ENCODE peak calls at places on chromosomes 4 and X, in seven cellular contexts. One of them, this sample, is unnamed.

GRCh38 chr4:147644471-147644870 is 27.3 kb downstream of the TMEM184C start:
- DNase-seq in stimulated activated CD4-positive, alpha-beta T cell treated with anti-CD3 and anti-CD28 coated beads, TNF-alpha, amount 100 ng/mL, for 48 hours: no peak
- DNase-seq in heart left ventricle: no peak
- DNase-seq in GM12878: no peak
- DNase-seq in astrocyte of the hippocampus: no peak
- DNase-seq in kidney glomerular epithelial cell: no peak
- DNase-seq in M059J: no peak
- DNase-seq in this sample: no peak

GRCh38 chr4:25427871-25428270 is 50.8 kb downstream of the ANAPC4 start:
- DNase-seq in kidney glomerular epithelial cell: no peak
- DNase-seq in M059J: no peak
- DNase-seq in GM12878: no peak
- DNase-seq in astrocyte of the hippocampus: no peak
- DNase-seq in stimulated activated CD4-positive, alpha-beta T cell treated with anti-CD3 and anti-CD28 coated beads, TNF-alpha, amount 100 ng/mL, for 48 hours: no peak
- DNase-seq in heart left ventricle: no peak
- DNase-seq in this sample: no peak

GRCh38 chr4:7210818-7211217 is 18.5 kb downstream of the SORCS2 start:
- DNase-seq in astrocyte of the hippocampus: peak; percentile 76
- DNase-seq in kidney glomerular epithelial cell: peak; percentile 93
- DNase-seq in M059J: peak; percentile 79
- DNase-seq in GM12878: no peak
- DNase-seq in stimulated activated CD4-positive, alpha-beta T cell treated with anti-CD3 and anti-CD28 coated beads, TNF-alpha, amount 100 ng/mL, for 48 hours: no peak
- DNase-seq in heart left ventricle: peak; percentile 13
- DNase-seq in this sample: peak; percentile 83

GRCh38 chr4:15336410-15337184 is 91.2 kb upstream of the C1QTNF7 start:
- DNase-seq in heart left ventricle: no peak
- DNase-seq in M059J: peak; percentile 78
- DNase-seq in GM12878: no peak
- DNase-seq in stimulated activated CD4-positive, alpha-beta T cell treated with anti-CD3 and anti-CD28 coated beads, TNF-alpha, amount 100 ng/mL, for 48 hours: no peak
- DNase-seq in astrocyte of the hippocampus: peak; percentile 86
- DNase-seq in kidney glomerular epithelial cell: peak; percentile 84
- DNase-seq in this sample: peak; percentile 88

GRCh38 chr4:173498023-173498422 is 32.0 kb downstream of the HAND2 start:
- DNase-seq in M059J: no peak
- DNase-seq in stimulated activated CD4-positive, alpha-beta T cell treated with anti-CD3 and anti-CD28 coated beads, TNF-alpha, amount 100 ng/mL, for 48 hours: no peak
- DNase-seq in GM12878: no peak
- DNase-seq in heart left ventricle: no peak
- DNase-seq in kidney glomerular epithelial cell: no peak
- DNase-seq in astrocyte of the hippocampus: no peak
- DNase-seq in this sample: no peak

GRCh38 chr4:124415206-124415605 is 297.3 kb downstream of the ANKRD50 start:
- DNase-seq in stimulated activated CD4-positive, alpha-beta T cell treated with anti-CD3 and anti-CD28 coated beads, TNF-alpha, amount 100 ng/mL, for 48 hours: no peak
- DNase-seq in GM12878: no peak
- DNase-seq in heart left ventricle: no peak
- DNase-seq in M059J: peak; percentile 27
- DNase-seq in astrocyte of the hippocampus: no peak
- DNase-seq in kidney glomerular epithelial cell: no peak
- DNase-seq in this sample: peak; percentile 26

GRCh38 chr4:5137927-5138326 is 86.6 kb downstream of the STK32B start:
- DNase-seq in M059J: peak; percentile 20
- DNase-seq in GM12878: no peak
- DNase-seq in astrocyte of the hippocampus: peak; percentile 48
- DNase-seq in kidney glomerular epithelial cell: peak; percentile 93
- DNase-seq in stimulated activated CD4-positive, alpha-beta T cell treated with anti-CD3 and anti-CD28 coated beads, TNF-alpha, amount 100 ng/mL, for 48 hours: no peak
- DNase-seq in heart left ventricle: no peak
- DNase-seq in this sample: no peak

GRCh38 chr4:6991771-6992557 is 51.2 kb upstream of the TADA2B start:
- DNase-seq in M059J: peak; percentile 96
- DNase-seq in kidney glomerular epithelial cell: peak; percentile 93
- DNase-seq in heart left ventricle: no peak
- DNase-seq in astrocyte of the hippocampus: peak; percentile 96
- DNase-seq in stimulated activated CD4-positive, alpha-beta T cell treated with anti-CD3 and anti-CD28 coated beads, TNF-alpha, amount 100 ng/mL, for 48 hours: no peak
- DNase-seq in GM12878: no peak
- DNase-seq in this sample: peak; percentile 90

GRCh38 chr4:4766570-4766969 is 92.9 kb upstream of the MSX1 start:
- DNase-seq in heart left ventricle: no peak
- DNase-seq in GM12878: no peak
- DNase-seq in kidney glomerular epithelial cell: no peak
- DNase-seq in astrocyte of the hippocampus: no peak
- DNase-seq in M059J: no peak
- DNase-seq in stimulated activated CD4-positive, alpha-beta T cell treated with anti-CD3 and anti-CD28 coated beads, TNF-alpha, amount 100 ng/mL, for 48 hours: no peak
- DNase-seq in this sample: no peak

GRCh38 chrX:8813036-8813435 is 11.9 kb upstream of the FAM9A start:
- DNase-seq in heart left ventricle: no peak
- DNase-seq in astrocyte of the hippocampus: no peak
- DNase-seq in stimulated activated CD4-positive, alpha-beta T cell treated with anti-CD3 and anti-CD28 coated beads, TNF-alpha, amount 100 ng/mL, for 48 hours: no peak
- DNase-seq in M059J: no peak
- DNase-seq in GM12878: no peak
- DNase-seq in kidney glomerular epithelial cell: no peak
- DNase-seq in this sample: no peak

GRCh38 chr4:127525585-127525984 is 107.2 kb upstream of the INTU start:
- DNase-seq in GM12878: no peak
- DNase-seq in heart left ventricle: no peak
- DNase-seq in kidney glomerular epithelial cell: no peak
- DNase-seq in astrocyte of the hippocampus: no peak
- DNase-seq in M059J: no peak
- DNase-seq in stimulated activated CD4-positive, alpha-beta T cell treated with anti-CD3 and anti-CD28 coated beads, TNF-alpha, amount 100 ng/mL, for 48 hours: no peak
- DNase-seq in this sample: no peak

GRCh38 chr4:32633421-32633820 is 1913.3 kb downstream of the PCDH7 start:
- DNase-seq in stimulated activated CD4-positive, alpha-beta T cell treated with anti-CD3 and anti-CD28 coated beads, TNF-alpha, amount 100 ng/mL, for 48 hours: no peak
- DNase-seq in M059J: no peak
- DNase-seq in kidney glomerular epithelial cell: no peak
- DNase-seq in heart left ventricle: no peak
- DNase-seq in GM12878: no peak
- DNase-seq in astrocyte of the hippocampus: no peak
- DNase-seq in this sample: no peak

GRCh38 chr4:19286924-19287323 is 964.8 kb upstream of the SLIT2 start:
- DNase-seq in stimulated activated CD4-positive, alpha-beta T cell treated with anti-CD3 and anti-CD28 coated beads, TNF-alpha, amount 100 ng/mL, for 48 hours: no peak
- DNase-seq in M059J: no peak
- DNase-seq in heart left ventricle: no peak
- DNase-seq in kidney glomerular epithelial cell: no peak
- DNase-seq in astrocyte of the hippocampus: no peak
- DNase-seq in GM12878: no peak
- DNase-seq in this sample: no peak

GRCh38 chr4:164997324-164997723 is 19.9 kb upstream of the TRIM61 start:
- DNase-seq in GM12878: no peak
- DNase-seq in kidney glomerular epithelial cell: no peak
- DNase-seq in M059J: peak; percentile 33
- DNase-seq in heart left ventricle: no peak
- DNase-seq in astrocyte of the hippocampus: no peak
- DNase-seq in stimulated activated CD4-positive, alpha-beta T cell treated with anti-CD3 and anti-CD28 coated beads, TNF-alpha, amount 100 ng/mL, for 48 hours: no peak
- DNase-seq in this sample: peak; percentile 8

GRCh38 chr4:107044170-107044569 is 8.1 kb upstream of the DKK2 start:
- DNase-seq in GM12878: no peak
- DNase-seq in M059J: no peak
- DNase-seq in heart left ventricle: no peak
- DNase-seq in astrocyte of the hippocampus: no peak
- DNase-seq in stimulated activated CD4-positive, alpha-beta T cell treated with anti-CD3 and anti-CD28 coated beads, TNF-alpha, amount 100 ng/mL, for 48 hours: no peak
- DNase-seq in kidney glomerular epithelial cell: no peak
- DNase-seq in this sample: peak; percentile 12

GRCh38 chrX:13994104-13994503 is 35.6 kb downstream of the GEMIN8 start:
- DNase-seq in kidney glomerular epithelial cell: no peak
- DNase-seq in M059J: no peak
- DNase-seq in stimulated activated CD4-positive, alpha-beta T cell treated with anti-CD3 and anti-CD28 coated beads, TNF-alpha, amount 100 ng/mL, for 48 hours: no peak
- DNase-seq in GM12878: no peak
- DNase-seq in astrocyte of the hippocampus: no peak
- DNase-seq in heart left ventricle: no peak
- DNase-seq in this sample: no peak

GRCh38 chr4:1116837-1117236 is 3.5 kb upstream of the RNF212 start:
- DNase-seq in astrocyte of the hippocampus: peak; percentile 66
- DNase-seq in M059J: no peak
- DNase-seq in GM12878: no peak
- DNase-seq in stimulated activated CD4-positive, alpha-beta T cell treated with anti-CD3 and anti-CD28 coated beads, TNF-alpha, amount 100 ng/mL, for 48 hours: no peak
- DNase-seq in heart left ventricle: no peak
- DNase-seq in kidney glomerular epithelial cell: peak; percentile 33
- DNase-seq in this sample: no peak

GRCh38 chrX:131783555-131784338 is 239.4 kb upstream of the STK26 start:
- DNase-seq in GM12878: peak; percentile 90
- DNase-seq in astrocyte of the hippocampus: peak; percentile 92
- DNase-seq in kidney glomerular epithelial cell: no peak
- DNase-seq in heart left ventricle: peak; percentile 58
- DNase-seq in M059J: peak; percentile 24
- DNase-seq in stimulated activated CD4-positive, alpha-beta T cell treated with anti-CD3 and anti-CD28 coated beads, TNF-alpha, amount 100 ng/mL, for 48 hours: no peak
- DNase-seq in this sample: no peak

GRCh38 chrX:8743126-8743732 is 11.3 kb upstream of the ANOS1 start:
- DNase-seq in GM12878: no peak
- DNase-seq in heart left ventricle: peak; percentile 36
- DNase-seq in kidney glomerular epithelial cell: peak; percentile 12
- DNase-seq in astrocyte of the hippocampus: peak; percentile 45
- DNase-seq in stimulated activated CD4-positive, alpha-beta T cell treated with anti-CD3 and anti-CD28 coated beads, TNF-alpha, amount 100 ng/mL, for 48 hours: peak; percentile 17
- DNase-seq in M059J: peak; percentile 39
- DNase-seq in this sample: peak; percentile 41

GRCh38 chr4:107989162-107989536 is 540 bp upstream of the HADH start:
- DNase-seq in stimulated activated CD4-positive, alpha-beta T cell treated with anti-CD3 and anti-CD28 coated beads, TNF-alpha, amount 100 ng/mL, for 48 hours: no peak
- DNase-seq in astrocyte of the hippocampus: no peak
- DNase-seq in kidney glomerular epithelial cell: no peak
- DNase-seq in M059J: no peak
- DNase-seq in heart left ventricle: no peak
- DNase-seq in GM12878: no peak
- DNase-seq in this sample: no peak

GRCh38 chrX:130485870-130486269 is 84.1 kb downstream of the RBMX2 start:
- DNase-seq in heart left ventricle: no peak
- DNase-seq in kidney glomerular epithelial cell: no peak
- DNase-seq in stimulated activated CD4-positive, alpha-beta T cell treated with anti-CD3 and anti-CD28 coated beads, TNF-alpha, amount 100 ng/mL, for 48 hours: no peak
- DNase-seq in M059J: no peak
- DNase-seq in astrocyte of the hippocampus: no peak
- DNase-seq in GM12878: no peak
- DNase-seq in this sample: no peak

GRCh38 chrX:56733459-56734046 is 4.5 kb downstream of the NBDY start:
- DNase-seq in kidney glomerular epithelial cell: peak; percentile 6
- DNase-seq in stimulated activated CD4-positive, alpha-beta T cell treated with anti-CD3 and anti-CD28 coated beads, TNF-alpha, amount 100 ng/mL, for 48 hours: no peak
- DNase-seq in heart left ventricle: peak; percentile 27
- DNase-seq in astrocyte of the hippocampus: peak; percentile 56
- DNase-seq in M059J: peak; percentile 55
- DNase-seq in GM12878: no peak
- DNase-seq in this sample: peak; percentile 39

GRCh38 chrX:71216446-71216845 is 6.6 kb upstream of the GJB1 start:
- DNase-seq in GM12878: no peak
- DNase-seq in heart left ventricle: no peak
- DNase-seq in M059J: no peak
- DNase-seq in kidney glomerular epithelial cell: no peak
- DNase-seq in astrocyte of the hippocampus: no peak
- DNase-seq in stimulated activated CD4-positive, alpha-beta T cell treated with anti-CD3 and anti-CD28 coated beads, TNF-alpha, amount 100 ng/mL, for 48 hours: no peak
- DNase-seq in this sample: no peak

GRCh38 chr4:127782275-127783025 is at the start of gene HSPA4L:
- DNase-seq in stimulated activated CD4-positive, alpha-beta T cell treated with anti-CD3 and anti-CD28 coated beads, TNF-alpha, amount 100 ng/mL, for 48 hours: peak; percentile 42
- DNase-seq in GM12878: peak; percentile 49
- DNase-seq in heart left ventricle: peak; percentile 66
- DNase-seq in astrocyte of the hippocampus: no peak
- DNase-seq in kidney glomerular epithelial cell: peak; percentile 82
- DNase-seq in M059J: peak; percentile 61
- DNase-seq in this sample: peak; percentile 41

GRCh38 chrX:149275836-149276235 is 229.3 kb downstream of the IDS start:
- DNase-seq in M059J: no peak
- DNase-seq in kidney glomerular epithelial cell: no peak
- DNase-seq in stimulated activated CD4-positive, alpha-beta T cell treated with anti-CD3 and anti-CD28 coated beads, TNF-alpha, amount 100 ng/mL, for 48 hours: no peak
- DNase-seq in astrocyte of the hippocampus: no peak
- DNase-seq in GM12878: no peak
- DNase-seq in heart left ventricle: no peak
- DNase-seq in this sample: peak; percentile 0

This sample was measured in EL.